ENCODE peak calls at places on chromosomes 13 and 19, in nine cellular contexts. U is CD14-positive monocyte, B is coronary artery, C is DND-41, W is endodermal cell, Y is GM23338, X is heart right ventricle, I is AG09319, S is cardiac muscle cell. M is an unnamed sample.

GRCh38 chr19:369876-370275 is 25.3 kb upstream of the MIER2 start:
- DNase-seq in Y (no peak), U (no peak), W (peak; percentile 28), I (no peak), X (no peak), S (no peak), C (no peak), B (peak; percentile 61), M (no peak)

GRCh38 chr19:47514151-47514868 is 553 bp downstream of the NAPA start:
- DNase-seq in B (no peak), Y (no peak), C (no peak), W (no peak), I (no peak), U (no peak), X (no peak), S (no peak), M (no peak)

GRCh38 chr19:41479757-41480191 is 36.8 kb downstream of the ERICH4 start:
- DNase-seq in U (no peak), B (no peak), W (no peak), C (no peak), X (peak; percentile 50), Y (no peak), I (no peak), S (peak; percentile 76), M (no peak)

GRCh38 chr13:113860579-113861432 is 3.1 kb downstream of the GAS6 start:
- DNase-seq in C (no peak), W (peak; percentile 94), Y (peak; percentile 87), U (no peak), S (peak; percentile 51), I (no peak), X (no peak), B (peak; percentile 73), M (no peak)

GRCh38 chr13:113905018-113905417 is 41.1 kb upstream of the GAS6 start:
- DNase-seq in X (no peak), U (no peak), S (no peak), Y (no peak), C (no peak), B (peak; percentile 54), I (no peak), W (peak; percentile 35), M (no peak)

GRCh38 chr13:20824762-20825161 is 51.0 kb upstream of the EEF1AKMT1 start:
- DNase-seq in C (no peak), Y (peak; percentile 7), X (no peak), S (no peak), U (no peak), I (no peak), B (no peak), W (no peak), M (no peak)

GRCh38 chr19:47520839-47521238 is 6.0 kb upstream of the NAPA start:
- DNase-seq in C (no peak), I (no peak), Y (no peak), W (no peak), S (no peak), B (no peak), X (no peak), U (no peak), M (no peak)

GRCh38 chr13:24328145-24328544 is 18.8 kb downstream of the C1QTNF9 start:
- DNase-seq in C (no peak), S (no peak), X (no peak), U (no peak), I (no peak), W (no peak), Y (peak; percentile 34), B (no peak), M (no peak)

GRCh38 chr19:40633207-40633606 is 32.0 kb downstream of the LTBP4 start:
- DNase-seq in U (no peak), Y (no peak), C (no peak), B (no peak), X (no peak), S (no peak), W (no peak), I (no peak), M (no peak)

DNA sequence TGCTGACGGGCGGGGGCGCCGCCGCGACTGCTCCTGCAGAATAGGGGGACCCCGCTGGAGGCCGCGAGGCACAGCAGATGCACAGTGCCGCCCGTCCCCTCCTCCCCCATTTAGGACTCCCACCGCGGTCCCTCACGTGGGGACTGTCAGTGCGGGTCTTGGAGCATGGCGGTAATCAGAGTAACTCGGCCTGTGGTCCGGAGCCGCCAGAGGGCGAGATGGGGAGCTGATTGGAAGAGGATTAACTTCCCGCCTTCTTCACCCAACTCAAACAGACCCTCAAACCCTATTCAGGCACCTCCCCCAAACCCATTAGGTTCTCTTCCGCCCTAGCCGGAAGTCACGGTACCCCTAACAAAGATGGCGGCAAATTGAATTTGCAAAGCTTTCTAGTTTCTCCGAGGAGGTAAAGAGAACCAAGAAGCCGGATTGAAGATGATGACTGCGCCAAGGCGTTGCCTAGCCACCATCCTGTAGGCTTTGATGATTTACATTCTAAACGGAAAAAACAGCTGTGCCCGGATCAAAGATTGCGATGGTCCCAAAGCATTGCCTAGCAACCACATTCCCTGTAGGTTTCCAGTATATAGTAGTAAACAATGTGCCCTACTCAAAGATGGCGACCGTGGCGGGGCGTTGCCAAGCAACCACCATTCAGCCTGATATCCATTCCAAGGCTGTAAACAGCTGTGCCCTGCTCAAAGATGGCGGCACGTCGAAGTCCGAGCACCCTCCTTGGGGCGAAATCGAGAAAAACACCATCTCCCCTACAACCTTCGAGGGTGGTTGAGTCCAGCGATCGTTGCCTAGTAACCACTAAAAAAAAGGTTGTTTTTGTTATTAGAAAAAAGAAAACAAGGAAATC is at the start of gene FUZ:
- DNase-seq in X (peak; percentile 94), U (peak; percentile 98), W (peak; percentile 99), Y (peak; percentile 99), S (peak; percentile 99), I (peak; percentile 96), B (peak; percentile 98), C (peak; percentile 97), M (peak; percentile 86)
- TF ChIP-seq CTCF in X (peak; percentile 33), U (no peak), W (peak; percentile 64), Y (peak; percentile 41), S (peak; percentile 41), I (peak; percentile 15), B (no peak), C (peak; percentile 44), M (peak; percentile 43)

GRCh38 chr19:19279853-19280252 is 6.8 kb upstream of the TM6SF2 start:
- DNase-seq in B (no peak), U (no peak), S (no peak), W (no peak), Y (no peak), X (no peak), I (no peak), C (no peak), M (no peak)

GRCh38 chr19:19276851-19277250 is 3.8 kb upstream of the TM6SF2 start:
- DNase-seq in S (no peak), B (no peak), C (no peak), U (no peak), X (no peak), Y (no peak), I (no peak), W (no peak), M (no peak)

GRCh38 chr19:19279062-19279612 is 6.0 kb upstream of the TM6SF2 start:
- DNase-seq in C (no peak), B (no peak), U (no peak), X (no peak), S (no peak), W (no peak), I (no peak), Y (no peak), M (no peak)

GRCh38 chr19:19278315-19278714 is 5.2 kb upstream of the TM6SF2 start:
- DNase-seq in Y (no peak), U (no peak), X (no peak), I (no peak), C (no peak), S (no peak), W (no peak), B (no peak), M (no peak)

DNA sequence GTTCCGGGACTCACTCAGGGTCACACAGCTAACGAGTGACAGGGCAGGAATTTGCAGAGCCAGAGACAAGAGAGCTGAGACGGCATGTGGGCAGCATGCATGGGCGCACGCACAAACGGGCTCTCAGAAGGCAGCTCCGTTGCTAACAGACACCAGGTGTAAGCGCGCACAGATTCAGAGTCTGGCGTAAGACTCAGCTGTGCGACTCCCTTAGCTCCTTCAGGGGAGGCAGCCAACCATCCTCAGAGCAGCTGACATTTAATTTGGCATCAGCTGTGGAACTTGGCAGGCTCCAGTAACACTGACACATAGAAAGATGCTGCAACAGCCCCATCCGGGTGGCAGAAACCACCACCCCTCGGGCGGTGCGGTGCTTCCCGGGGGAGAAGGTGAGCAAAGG is 7.5 kb upstream of the TM6SF2 start:
- DNase-seq in C (no peak), Y (no peak), X (no peak), I (peak; percentile 5), S (peak; percentile 19), U (no peak), B (no peak), W (no peak), M (no peak)
- TF ChIP-seq CTCF in C (no peak), Y (no peak), X (no peak), I (no peak), S (no peak), U (no peak), B (no peak), W (no peak), M (no peak)

DNA sequence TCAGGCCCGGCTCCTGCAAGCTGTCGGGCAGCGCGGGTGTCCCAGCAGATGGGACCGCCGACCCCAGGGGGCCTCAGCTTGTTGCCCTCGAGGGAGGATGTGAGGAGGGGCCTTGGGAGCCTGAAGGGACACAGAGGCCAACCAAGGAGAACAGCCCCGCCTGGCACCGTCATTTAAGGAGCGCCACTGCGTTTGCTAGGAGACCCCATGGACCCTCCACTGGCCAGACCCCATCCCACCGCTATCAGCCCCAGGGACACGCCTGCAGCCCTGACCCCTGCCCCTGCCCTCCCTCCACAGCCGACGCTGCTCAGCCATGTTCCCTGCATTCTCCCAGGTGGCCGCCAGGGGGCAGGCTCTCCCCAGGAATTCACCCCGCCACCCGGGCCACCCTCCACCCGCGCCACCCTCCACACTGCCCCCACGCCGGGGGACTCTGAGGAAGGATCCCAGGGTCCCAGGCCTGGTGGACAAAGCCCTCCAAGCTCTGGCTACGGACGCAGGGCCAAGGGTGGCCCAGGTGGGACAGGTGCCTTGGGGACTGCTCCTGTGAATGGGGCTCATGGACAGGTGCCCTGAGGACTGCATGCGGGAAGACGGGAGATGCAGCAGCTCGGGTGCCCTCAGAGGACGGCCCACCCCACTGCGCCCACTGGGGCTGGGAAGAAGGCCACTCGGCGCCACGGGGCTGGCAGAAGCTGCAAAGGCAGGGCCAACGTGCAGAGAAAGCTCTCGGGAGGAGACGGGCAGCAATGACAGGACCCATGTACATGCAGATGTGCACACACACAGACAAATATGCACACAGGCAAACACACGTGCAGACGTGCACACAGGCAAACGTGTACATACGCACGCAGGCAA is 34.4 kb downstream of the PIP5K1C start:
- DNase-seq in U (peak; percentile 59), X (peak; percentile 80), I (no peak), C (peak; percentile 69), B (no peak), Y (peak; percentile 61), W (peak; percentile 90), S (peak; percentile 37), M (peak; percentile 78)
- TF ChIP-seq CTCF in U (peak; percentile 96), X (peak; percentile 95), I (peak; percentile 84), C (peak; percentile 95), B (peak; percentile 99), Y (peak; percentile 78), W (peak; percentile 97), S (peak; percentile 78), M (peak; percentile 95)

DNA sequence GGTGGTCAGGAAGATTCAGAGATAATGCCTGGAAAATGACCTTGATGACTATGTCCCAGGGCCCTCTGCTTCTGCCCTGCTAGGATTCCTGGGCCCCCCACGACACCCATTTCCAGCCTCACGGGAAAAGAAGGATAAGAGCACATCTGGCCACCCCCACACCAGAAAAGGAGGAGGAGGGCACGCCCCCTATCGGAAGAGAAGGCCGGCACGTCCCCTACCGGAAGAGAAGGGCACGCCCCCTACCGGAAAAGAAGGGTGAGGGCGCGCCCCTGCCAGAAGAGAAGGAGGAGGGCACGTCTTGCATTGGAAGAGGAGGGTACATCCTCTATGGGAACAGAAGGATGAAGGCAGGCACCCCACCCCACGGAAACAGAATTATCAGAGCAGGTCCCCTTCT is 84.3 kb downstream of the IER2 start:
- DNase-seq in W (peak; percentile 87), U (peak; percentile 63), X (peak; percentile 35), B (no peak), C (peak; percentile 57), S (peak; percentile 41), Y (peak; percentile 94), I (no peak), M (peak; percentile 58)
- TF ChIP-seq CTCF in W (peak; percentile 88), U (peak; percentile 87), X (peak; percentile 48), B (no peak), C (peak; percentile 73), S (peak; percentile 55), Y (peak; percentile 90), I (peak; percentile 55), M (peak; percentile 66)